ENCODE peak calls at places on chromosomes 5 and 9, in seven cellular contexts. N, T, L, W, B, V and S are unnamed samples.

GRCh38 chr5:126028336-126028735 is 394.9 kb upstream of the GRAMD2B start:
- DNase-seq in B (no peak), T (no peak), V (no peak), W (no peak), L (no peak), N (no peak), S (no peak)

GRCh38 chr5:168311061-168311566 is 19.7 kb downstream of the WWC1 start:
- DNase-seq in L (no peak), T (peak), B (no peak), W (peak), V (peak), N (no peak), S (no peak)

GRCh38 chr5:14868771-14869170 is 2.8 kb downstream of the ANKH start:
- DNase-seq in B (no peak), V (no peak), W (no peak), T (no peak), N (no peak), L (no peak), S (no peak)

GRCh38 chr9:15423328-15423985 is 781 bp downstream of the SNAPC3 start:
- DNase-seq in L (peak), N (peak), B (no peak), V (peak), W (no peak), T (peak), S (no peak)

GRCh38 chr9:82912639-82913038 is 150.3 kb downstream of the RASEF start:
- DNase-seq in V (peak), L (no peak), T (peak), W (no peak), B (no peak), N (no peak), S (no peak)

GRCh38 chr5:42583322-42583721 is 160.1 kb downstream of the GHR start:
- DNase-seq in V (peak), T (peak), L (peak), W (peak), B (peak), N (peak), S (peak)

GRCh38 chr5:32131604-32132003 is 42.5 kb downstream of the GOLPH3 start:
- DNase-seq in N (no peak), W (no peak), T (no peak), L (no peak), V (no peak), B (no peak), S (no peak)

GRCh38 chr9:84271887-84272556 is 68.5 kb downstream of the SLC28A3 start:
- DNase-seq in T (no peak), B (no peak), L (peak), V (peak), N (no peak), W (no peak), S (peak)

GRCh38 chr5:102483736-102484135 is 15.1 kb downstream of the SLCO6A1 start:
- DNase-seq in N (peak), B (no peak), W (no peak), T (peak), V (no peak), L (peak), S (no peak)

GRCh38 chr5:172749881-172750608 is 20.9 kb downstream of the DUSP1 start:
- DNase-seq in W (no peak), T (no peak), L (peak), V (no peak), B (no peak), N (no peak), S (peak)

GRCh38 chr9:130927995-130928900 is 10.8 kb downstream of the FIBCD1 start:
- DNase-seq in V (no peak), N (no peak), L (peak), T (peak), B (no peak), W (no peak), S (peak)

GRCh38 chr9:18405240-18405639 is 68.7 kb upstream of the ADAMTSL1 start:
- DNase-seq in W (no peak), N (no peak), L (peak), T (peak), V (no peak), B (no peak), S (no peak)

GRCh38 chr9:98323831-98324135 is 68.3 kb upstream of the TBC1D2 start:
- DNase-seq in N (no peak), T (no peak), B (no peak), V (no peak), W (no peak), L (no peak), S (no peak)

GRCh38 chr9:26477963-26478362 is 414.6 kb downstream of the CAAP1 start:
- DNase-seq in T (no peak), V (no peak), B (no peak), W (no peak), L (no peak), N (no peak), S (no peak)

GRCh38 chr9:114011313-114011712 is 66.8 kb downstream of the AMBP start:
- DNase-seq in L (no peak), N (no peak), T (no peak), V (no peak), W (peak), B (no peak), S (no peak)

GRCh38 chr5:43601454-43602260 is 1.3 kb upstream of the NNT start:
- DNase-seq in L (peak), V (no peak), W (no peak), T (peak), N (peak), B (no peak), S (peak)

GRCh38 chr5:170427672-170428236 is 38.6 kb upstream of the KCNMB1 start:
- DNase-seq in W (no peak), V (no peak), T (no peak), L (no peak), N (peak), B (peak), S (no peak)

GRCh38 chr5:160287378-160288051 is 24.8 kb downstream of the CCNJL start:
- DNase-seq in L (peak), N (peak), T (no peak), W (peak), B (no peak), V (peak), S (peak)

GRCh38 chr9:77708416-77708815 is 60.3 kb upstream of the GNA14 start:
- DNase-seq in V (no peak), N (peak), T (peak), L (peak), W (no peak), B (no peak), S (peak)

GRCh38 chr9:77710276-77710675 is 62.2 kb upstream of the GNA14 start:
- DNase-seq in T (no peak), B (no peak), N (peak), V (no peak), W (no peak), L (no peak), S (no peak)

GRCh38 chr9:77710965-77711657 is 63.0 kb upstream of the GNA14 start:
- DNase-seq in L (no peak), W (no peak), N (no peak), V (no peak), T (no peak), B (no peak), S (no peak)

GRCh38 chr9:77712533-77713130 is 64.5 kb upstream of the GNA14 start:
- DNase-seq in B (no peak), W (no peak), T (peak), L (peak), N (peak), V (no peak), S (peak)

DNA sequence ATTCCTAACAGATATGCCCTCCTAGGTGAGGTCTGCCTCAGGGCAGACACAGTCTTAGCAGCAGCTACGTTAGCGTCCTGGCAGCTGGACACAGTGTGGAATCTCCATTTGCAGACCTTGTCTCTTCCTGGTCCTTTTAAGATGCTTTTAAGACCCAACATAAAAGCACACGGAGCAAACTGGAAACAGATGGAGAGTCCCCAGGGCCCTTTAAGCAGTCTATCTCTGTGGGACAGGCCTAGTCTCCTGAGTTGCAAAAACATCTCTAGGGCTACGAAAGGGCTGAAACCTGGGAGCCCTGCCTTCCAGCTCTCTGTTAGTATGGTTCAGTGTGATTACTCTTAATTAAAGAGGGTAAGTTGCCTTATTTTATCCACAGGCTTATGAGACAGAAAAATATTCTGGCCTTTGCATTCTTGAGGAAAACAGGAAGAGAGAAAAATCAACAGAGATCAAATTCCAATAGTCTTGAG is 66.0 kb upstream of the GNA14 start:
- DNase-seq in W (no peak), V (no peak), N (peak), B (no peak), L (peak), T (no peak), S (peak)
- H2AFZ ChIP-seq in W (no peak), V (no peak), N (no peak), B (no peak), L (no peak), T (peak), S (no peak)

DNA sequence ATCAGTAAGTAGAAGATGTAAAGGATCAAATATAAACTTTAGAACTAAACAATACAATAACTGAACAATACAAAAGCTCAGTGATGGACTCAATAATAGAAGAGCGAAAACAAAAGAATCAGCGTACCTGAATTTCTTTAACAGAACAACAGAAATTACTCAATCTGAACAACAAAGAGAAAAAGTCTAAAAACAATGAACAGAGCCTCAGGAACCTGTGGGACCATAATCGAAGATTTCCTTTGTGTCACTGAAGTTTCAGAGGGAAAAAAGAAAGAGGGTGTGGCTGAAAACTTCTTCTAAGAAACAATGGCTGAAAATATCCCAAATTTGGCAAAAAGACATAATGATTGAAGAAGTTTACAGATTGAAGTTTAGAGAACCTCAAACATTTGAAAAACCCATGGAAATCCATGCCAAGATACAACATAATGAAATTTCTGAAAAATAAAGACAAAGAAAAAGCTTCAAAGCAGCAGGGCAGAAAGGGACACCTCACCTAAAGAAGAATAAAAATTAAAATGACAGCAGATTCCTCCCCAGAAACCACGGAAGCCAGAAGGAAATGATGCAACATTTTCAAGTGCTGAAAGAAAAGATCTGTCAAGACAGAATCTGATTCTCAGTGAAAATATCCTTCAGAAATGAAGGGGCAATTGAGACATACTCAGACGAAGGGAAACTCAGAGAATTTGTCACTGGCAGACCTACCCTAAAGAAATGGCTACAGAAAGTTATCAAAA is 288.8 kb downstream of the ARL15 start:
- DNase-seq in V (no peak), W (no peak), N (peak), L (peak), B (peak), T (no peak), S (peak)
- H2AFZ ChIP-seq in V (no peak), W (no peak), N (no peak), L (no peak), B (peak), T (no peak), S (no peak)

GRCh38 chr5:142295960-142296860 is 28.6 kb downstream of the SPRY4 start:
- DNase-seq in L (no peak), V (no peak), W (no peak), T (no peak), N (no peak), B (no peak), S (no peak)

GRCh38 chr5:142296914-142297417 is 27.9 kb downstream of the SPRY4 start:
- DNase-seq in V (no peak), T (peak), L (peak), N (peak), B (no peak), W (no peak), S (peak)

GRCh38 chr5:142292808-142293207 is 32.0 kb downstream of the SPRY4 start:
- DNase-seq in W (no peak), V (no peak), T (no peak), L (no peak), B (no peak), N (no peak), S (no peak)

GRCh38 chr5:142293486-142293885 is 31.3 kb downstream of the SPRY4 start:
- DNase-seq in N (no peak), V (no peak), T (peak), L (peak), W (no peak), B (no peak), S (peak)

DNA sequence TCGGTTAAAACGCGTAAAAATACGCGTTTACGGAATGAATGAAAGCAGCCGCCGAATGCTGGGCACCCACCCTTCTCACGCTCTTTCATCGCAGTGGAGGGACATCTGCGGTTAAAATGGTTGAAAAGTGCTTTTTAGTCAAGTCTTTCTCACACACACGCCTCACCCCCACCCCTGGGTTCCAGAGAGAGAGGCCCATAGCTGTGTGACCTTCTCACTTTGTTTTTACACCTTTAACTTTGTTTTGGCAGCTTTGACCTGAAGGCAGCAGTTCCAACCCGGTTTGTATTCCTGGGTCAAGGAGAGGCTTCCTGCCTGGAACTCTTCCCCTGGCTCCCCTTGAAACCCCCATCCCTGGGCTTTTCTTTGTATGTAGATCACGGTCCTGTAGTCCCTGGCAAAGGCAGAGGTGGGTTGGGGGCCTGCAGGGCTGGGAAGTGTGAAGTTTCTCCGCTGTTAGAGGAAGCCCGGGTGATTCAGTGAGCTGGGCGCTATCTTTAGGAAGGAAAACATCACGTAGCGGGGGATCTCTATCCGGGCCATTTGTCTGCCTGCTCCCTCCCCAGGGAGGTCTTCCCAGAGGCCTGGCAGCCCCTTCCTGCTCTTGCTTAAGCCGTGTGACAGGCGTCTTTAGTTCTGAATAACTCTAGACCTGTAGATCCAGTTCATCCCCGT is 29.6 kb downstream of the SPRY4 start:
- DNase-seq in N (peak), T (no peak), L (peak), V (peak), W (peak), B (no peak), S (no peak)
- H2AFZ ChIP-seq in N (no peak), T (no peak), L (no peak), V (no peak), W (no peak), B (no peak), S (peak)

DNA sequence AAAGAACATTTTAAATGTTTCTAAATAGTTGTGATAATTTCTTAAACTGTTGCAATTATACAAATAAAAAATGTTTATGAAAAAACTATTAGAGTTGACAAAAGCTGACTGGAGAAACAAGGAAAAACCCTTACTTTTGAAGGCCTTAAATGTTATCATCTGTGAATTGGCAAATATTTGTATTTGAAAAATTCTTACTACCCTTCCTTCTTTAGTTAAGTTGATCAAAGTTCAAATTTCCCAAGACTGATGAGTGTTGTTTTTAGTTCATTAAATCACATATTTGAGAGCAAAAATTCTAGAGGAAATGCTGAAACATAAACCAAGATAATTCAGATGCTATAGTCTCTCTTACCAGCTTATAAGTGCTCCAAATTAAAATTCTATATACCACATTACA is 2.6 kb upstream of the SLC35D2 start:
- DNase-seq in N (no peak), T (no peak), L (no peak), B (no peak), V (no peak), W (no peak), S (no peak)
- H2AFZ ChIP-seq in N (no peak), T (no peak), L (no peak), B (no peak), V (no peak), W (no peak), S (no peak)

GRCh38 chr9:38720083-38720755 is at the start of gene FAM240B:
- DNase-seq in L (no peak), B (no peak), N (no peak), V (no peak), W (no peak), T (no peak), S (no peak)
- H2AFZ ChIP-seq in L (no peak), B (no peak), N (no peak), V (no peak), W (no peak), T (no peak), S (no peak)

GRCh38 chr5:142661143-142661542 is 24.7 kb downstream of the FGF1 start:
- DNase-seq in N (no peak), W (no peak), B (no peak), L (no peak), V (no peak), T (no peak), S (no peak)

GRCh38 chr5:142660731-142661130 is 25.2 kb downstream of the FGF1 start:
- DNase-seq in N (no peak), T (no peak), V (no peak), W (no peak), L (no peak), B (no peak), S (no peak)

GRCh38 chr5:142664634-142665033 is 21.3 kb downstream of the FGF1 start:
- DNase-seq in B (no peak), W (no peak), T (no peak), N (no peak), V (no peak), L (no peak), S (no peak)

GRCh38 chr5:142661957-142662356 is 23.9 kb downstream of the FGF1 start:
- DNase-seq in T (no peak), B (no peak), L (no peak), W (no peak), N (no peak), V (no peak), S (no peak)

DNA sequence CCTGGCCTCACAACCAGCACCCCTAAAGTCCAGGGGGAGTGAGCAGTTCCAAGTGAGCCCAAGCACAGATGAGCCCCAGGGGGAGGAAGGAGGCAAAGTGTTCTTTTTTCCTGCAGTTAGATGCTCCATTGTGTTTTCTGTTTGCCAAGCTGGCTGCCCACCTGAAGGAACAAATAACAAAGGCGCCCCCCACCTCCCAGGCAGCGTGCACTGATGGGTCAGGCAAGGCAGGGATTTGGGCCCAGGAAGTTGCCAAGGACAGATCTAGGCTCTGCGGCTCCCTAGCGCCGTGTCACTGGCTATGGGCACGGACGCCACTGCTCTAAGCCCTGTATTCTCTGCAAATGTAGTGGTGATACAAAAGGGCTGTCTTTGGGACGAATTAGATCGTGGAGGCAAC is 21.8 kb downstream of the FGF1 start:
- DNase-seq in B (no peak), L (no peak), W (no peak), T (no peak), N (no peak), V (no peak), S (no peak)
- H2AFZ ChIP-seq in B (no peak), L (no peak), W (no peak), T (no peak), N (no peak), V (peak), S (no peak)

GRCh38 chr5:179549973-179550510 is 312 bp upstream of the RUFY1 start:
- DNase-seq in L (peak), V (no peak), B (no peak), N (peak), W (no peak), T (peak), S (peak)
- H2AFZ ChIP-seq in L (peak), V (peak), B (peak), N (no peak), W (no peak), T (peak), S (peak)

DNA sequence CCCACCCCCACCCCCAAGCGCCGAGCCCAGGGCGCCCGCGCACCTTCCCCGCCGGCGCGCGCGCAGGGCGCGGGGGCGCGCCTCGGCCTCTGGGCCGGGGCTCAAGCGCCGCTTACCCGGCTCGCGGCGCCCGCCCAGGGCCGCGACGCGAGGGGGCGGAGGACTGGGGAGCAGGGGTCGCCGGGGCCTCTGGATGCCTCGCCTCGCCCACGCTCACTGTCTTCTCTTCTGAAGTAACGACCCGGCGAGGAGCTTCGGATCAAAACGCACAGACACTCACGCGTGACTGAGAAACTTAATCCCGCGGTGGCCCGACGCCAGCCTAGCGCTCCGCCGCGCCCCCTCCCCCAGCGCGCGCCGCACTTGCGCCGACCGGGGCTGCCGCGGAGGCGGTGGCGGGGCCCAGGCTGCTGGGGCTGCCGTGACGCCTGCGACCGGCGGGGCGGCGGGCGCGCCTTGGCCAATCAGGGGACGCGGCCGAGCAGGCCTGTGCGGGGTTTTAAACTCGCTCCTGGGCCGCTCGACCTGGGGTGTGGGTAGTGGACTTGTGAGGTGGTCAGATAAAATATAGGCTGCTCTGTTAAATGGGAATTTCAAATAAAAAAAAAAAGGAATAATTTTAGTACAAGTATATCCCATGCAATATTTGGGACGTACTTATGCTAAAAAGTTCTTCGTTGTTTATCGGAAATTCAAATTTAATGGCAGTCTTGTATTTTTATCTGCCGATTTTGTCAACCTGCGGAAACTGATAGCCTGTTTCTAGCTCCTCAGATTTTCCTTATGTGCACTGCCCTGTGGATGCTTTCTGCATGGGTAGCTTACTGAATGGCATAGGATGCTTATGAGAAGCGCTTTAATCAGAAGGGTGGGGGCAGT is at the start of gene MPDZ:
- DNase-seq in N (peak), B (no peak), V (peak), L (peak), T (peak), W (peak), S (peak)
- H2AFZ ChIP-seq in N (peak), B (no peak), V (peak), L (peak), T (peak), W (no peak), S (peak)